ENCODE peak calls at places on chromosome 2, in four cellular contexts. D is ovary, C is GM23338, X is tibial artery. H is an unnamed sample. For H3K36me3 and H3K4me1, the result is how much of the 10 kb centered on the place peaks cover.

GRCh38 chr2:31213883-31214637 is 3.3 kb downstream of the CAPN14 start:
- DNase-seq in D (no peak), C (no peak), X (no peak), H (no peak)

GRCh38 chr2:38070438-38070837 is 5.5 kb downstream of the CYP1B1 start:
- DNase-seq in D (no peak), C (no peak), X (no peak), H (no peak)

GRCh38 chr2:19035238-19035637 is 323.2 kb downstream of the OSR1 start:
- DNase-seq in D (peak), C (no peak), X (peak), H (no peak)

GRCh38 chr2:43942001-43942400 is 53.8 kb downstream of the LRPPRC start:
- DNase-seq in D (no peak), C (peak), X (no peak), H (no peak)

GRCh38 chr2:132627542-132627941 is 42.5 kb downstream of the LYPD1 start:
- DNase-seq in D (no peak), C (no peak), X (no peak), H (no peak)

GRCh38 chr2:60317029-60317386 is 236.4 kb downstream of the BCL11A start:
- DNase-seq in D (no peak), C (no peak), X (no peak), H (no peak)

GRCh38 chr2:12824304-12824761 is 107.6 kb downstream of the TRIB2 start:
- DNase-seq in D (no peak), C (no peak), X (no peak), H (no peak)

GRCh38 chr2:109448946-109449788 is 164.6 kb downstream of the SEPTIN10 start:
- DNase-seq in D (no peak), C (no peak), X (peak), H (no peak)

GRCh38 chr2:198054299-198054698 is 249.9 kb downstream of the PLCL1 start:
- DNase-seq in D (no peak), C (peak), X (no peak), H (no peak)

GRCh38 chr2:41720702-41721344 is 327.0 kb upstream of the PKDCC start:
- DNase-seq in D (no peak), C (no peak), X (no peak), H (no peak)

GRCh38 chr2:109397883-109398282 is 215.9 kb downstream of the SEPTIN10 start:
- DNase-seq in D (no peak), C (no peak), X (no peak), H (no peak)

GRCh38 chr2:64263315-64263714 is 119.1 kb upstream of the PELI1 start:
- DNase-seq in D (no peak), C (no peak), X (no peak), H (no peak)

GRCh38 chr2:183408562-183408961 is 284.3 kb downstream of the NUP35 start:
- DNase-seq in D (no peak), C (peak), X (no peak), H (no peak)

GRCh38 chr2:15805772-15806171 is 134.6 kb upstream of the MYCN start:
- DNase-seq in D (no peak), C (no peak), X (no peak), H (no peak)

GRCh38 chr2:52810460-52810859 is 957.1 kb upstream of the CHAC2 start:
- DNase-seq in D (no peak), C (peak), X (no peak), H (no peak)

GRCh38 chr2:171160119-171160629 is 519 bp downstream of the TLK1 start:
- DNase-seq in D (peak), C (peak), X (peak), H (peak)

GRCh38 chr2:157593411-157593810 is 35.3 kb downstream of the ACVR1C start:
- DNase-seq in D (no peak), C (no peak), X (no peak), H (no peak)

GRCh38 chr2:234679766-234680687 is 183.1 kb upstream of the ARL4C start:
- DNase-seq in D (peak), C (no peak), X (peak), H (no peak)

GRCh38 chr2:146312899-146313298 is 1531.9 kb upstream of the ACVR2A start:
- DNase-seq in D (no peak), C (peak), X (no peak), H (no peak)

GRCh38 chr2:138515084-138515483 is 13.5 kb downstream of the SPOPL start:
- DNase-seq in D (no peak), C (no peak), X (no peak), H (no peak)

GRCh38 chr2:220999351-220999750 is 572.8 kb downstream of the EPHA4 start:
- DNase-seq in D (no peak), C (no peak), X (no peak), H (no peak)

GRCh38 chr2:102337012-102337411 is 18.6 kb upstream of the IL18R1 start:
- DNase-seq in D (no peak), C (no peak), X (no peak), H (no peak)

GRCh38 chr2:62074233-62074632 is 121.7 kb upstream of the B3GNT2 start:
- DNase-seq in D (no peak), C (peak), X (no peak), H (no peak)

DNA sequence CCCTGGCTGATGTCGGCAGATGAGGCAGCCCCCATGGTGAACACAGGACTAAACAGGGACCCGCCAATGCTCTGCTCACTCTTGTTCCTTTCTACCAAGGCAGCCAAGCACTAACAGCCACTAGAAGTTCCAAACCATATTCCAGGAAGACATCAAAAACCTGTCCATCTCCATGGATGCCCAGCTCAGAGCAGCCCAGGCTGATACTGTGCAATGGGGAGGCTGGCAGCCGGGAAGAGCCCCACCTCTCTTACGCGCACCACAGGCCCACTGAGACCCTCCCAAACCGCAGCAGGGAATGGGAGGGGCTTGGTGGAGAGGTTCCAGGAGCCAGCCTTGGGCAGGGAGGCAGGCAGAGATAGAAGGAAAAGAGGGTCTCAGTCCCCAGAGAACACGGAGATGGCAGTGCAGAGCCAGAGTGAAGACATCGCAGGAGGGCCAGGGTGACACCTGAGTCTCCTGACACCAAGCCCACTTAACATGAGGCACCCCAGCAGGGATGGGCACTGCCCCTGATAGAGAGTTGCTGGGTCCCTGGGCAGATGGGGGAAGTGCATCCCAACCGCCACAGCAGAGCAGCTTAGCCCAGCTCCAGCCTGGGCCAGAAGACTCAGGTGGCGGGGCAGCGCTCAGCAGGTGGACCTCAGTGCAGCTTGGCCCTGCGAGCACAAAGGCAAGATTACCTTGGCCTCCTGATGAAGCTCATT is 3.4 kb downstream of the HS6ST1 start:
- DNase-seq in D (peak), C (no peak), X (peak), H (peak)
- H3K36me3 ChIP-seq in D (under half), C (under half), X (under half), H (under half)

GRCh38 chr2:10541081-10541480 is 93.0 kb upstream of the ODC1 start:
- DNase-seq in D (no peak), C (no peak), X (no peak), H (no peak)
- H3K4me1 ChIP-seq in D (under half), C (under half), X (under half), H (under half)

GRCh38 chr2:28394997-28395333 is 2.3 kb downstream of the FOSL2 start:
- DNase-seq in D (no peak), C (no peak), X (no peak), H (no peak)
- H3K36me3 ChIP-seq in D (under half), C (under half), X (under half), H (under half)

GRCh38 chr2:188307850-188308283 is 16.2 kb downstream of the GULP1 start:
- DNase-seq in D (no peak), C (no peak), X (no peak), H (no peak)

GRCh38 chr2:188303363-188304031 is 11.8 kb downstream of the GULP1 start:
- DNase-seq in D (no peak), C (peak), X (no peak), H (no peak)

GRCh38 chr2:188306271-188306670 is 14.6 kb downstream of the GULP1 start:
- DNase-seq in D (no peak), C (no peak), X (no peak), H (no peak)

GRCh38 chr2:188308483-188308882 is 16.8 kb downstream of the GULP1 start:
- DNase-seq in D (no peak), C (no peak), X (no peak), H (no peak)

DNA sequence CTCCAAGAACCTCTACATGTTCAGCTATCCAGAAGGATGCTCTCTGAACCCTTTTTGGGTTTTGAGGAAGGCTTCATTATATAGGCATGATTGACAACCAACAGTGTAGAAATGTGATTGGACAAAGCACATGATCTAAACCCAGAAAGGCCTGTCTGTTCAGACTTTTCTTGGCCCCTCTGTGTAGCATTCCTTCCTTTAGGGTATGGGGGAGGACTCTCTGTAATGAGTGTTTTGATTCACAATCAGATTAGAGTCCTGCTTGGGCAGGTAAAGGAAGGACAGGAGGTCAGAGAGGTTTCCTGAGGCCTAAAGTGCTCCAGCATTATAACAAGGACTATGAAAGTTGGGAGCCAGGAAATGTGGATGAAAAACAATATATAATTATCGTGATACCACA is 13.6 kb downstream of the GULP1 start:
- DNase-seq in D (no peak), C (no peak), X (no peak), H (no peak)
- H3K4me1 ChIP-seq in D (under half), C (half or more), X (under half), H (under half)

GRCh38 chr2:23399674-23400261 is 14.8 kb downstream of the KLHL29 start:
- DNase-seq in D (no peak), C (no peak), X (no peak), H (no peak)
- H3K36me3 ChIP-seq in D (under half), C (under half), X (under half), H (under half)

GRCh38 chr2:127068351-127068741 is 38.6 kb downstream of the BIN1 start:
- DNase-seq in D (no peak), C (no peak), X (no peak), H (no peak)
- H3K4me1 ChIP-seq in D (under half), C (under half), X (under half), H (under half)

DNA sequence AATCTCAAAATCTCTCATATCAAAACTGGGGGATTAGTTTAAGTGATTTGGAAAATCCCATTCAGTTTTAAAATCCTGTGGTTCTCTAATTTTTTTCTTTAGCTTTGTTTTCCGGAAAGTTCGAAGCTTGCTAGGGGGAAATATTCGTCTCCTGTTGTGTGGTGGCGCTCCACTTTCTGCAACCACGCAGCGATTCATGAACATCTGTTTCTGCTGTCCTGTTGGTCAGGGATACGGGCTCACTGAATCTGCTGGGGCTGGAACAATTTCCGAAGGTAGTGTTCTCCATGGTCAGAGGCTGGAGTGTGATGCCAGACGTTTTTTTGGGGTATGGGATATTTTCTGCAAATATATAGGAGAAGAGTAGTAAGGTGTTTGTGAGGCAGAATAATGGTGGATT is 66.1 kb downstream of the ACSL3 start:
- DNase-seq in D (no peak), C (no peak), X (no peak), H (no peak)
- H3K36me3 ChIP-seq in D (under half), C (under half), X (under half), H (under half)

DNA sequence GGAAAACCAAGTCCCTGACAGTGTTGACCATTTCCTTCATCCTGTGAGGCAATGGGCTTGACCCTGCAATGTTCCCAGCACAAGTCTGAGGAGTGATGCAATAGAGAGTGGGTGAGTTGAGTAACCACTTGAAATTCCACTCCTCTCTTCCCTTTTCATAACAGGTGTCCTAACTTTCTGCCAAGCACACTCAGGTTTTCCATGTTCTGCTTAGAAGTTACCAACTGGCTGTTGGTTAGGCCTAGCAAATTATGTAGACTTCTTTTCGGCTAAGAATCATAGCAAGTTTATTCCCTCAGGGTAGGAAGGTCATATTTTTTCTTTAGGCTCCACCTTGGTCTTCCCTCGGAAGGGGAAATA is 11.5 kb downstream of the GNLY start:
- DNase-seq in D (no peak), C (no peak), X (peak), H (no peak)
- H3K4me1 ChIP-seq in D (under half), C (under half), X (under half), H (half or more)

DNA sequence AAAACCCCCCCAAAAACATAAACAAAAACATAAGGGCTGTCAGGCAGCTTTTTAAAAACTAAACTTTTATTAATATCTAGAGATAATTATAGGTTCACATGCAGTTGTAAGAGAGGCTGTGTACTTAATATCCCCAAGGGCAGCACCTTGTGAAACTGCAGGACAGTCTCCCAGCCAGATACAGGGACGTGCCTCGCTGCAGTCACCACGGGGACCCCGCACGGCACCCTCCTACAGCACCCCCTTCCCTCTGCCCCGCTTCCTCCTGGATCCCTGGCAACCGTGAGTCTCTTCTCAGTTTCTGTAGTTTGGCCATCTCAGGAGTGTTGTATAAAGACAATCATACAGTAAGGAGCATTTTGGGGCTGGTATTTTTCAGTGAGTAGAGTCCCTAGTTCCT is 6.8 kb upstream of the COLEC11 start:
- DNase-seq in D (peak), C (no peak), X (no peak), H (no peak)
- H3K36me3 ChIP-seq in D (under half), C (under half), X (under half), H (under half)